ENCODE peak calls at places on chromosomes 4 and X, in eight cellular contexts. S is stomach; P is neural progenitor cell; J is uterus; O is CD4-positive, CD25-positive, alpha-beta regulatory T cell; Z is mesendoderm; A is caudate nucleus; K is pancreas. G is an unnamed sample.

GRCh38 chrX:68833855-68834331 is 5.1 kb downstream of the EFNB1 start:
- DNase-seq in Z (no peak), J (peak; percentile 7), A (no peak), P (no peak), O (no peak), K (no peak), S (no peak), G (no peak)

GRCh38 chrX:39212456-39212855 is 411.2 kb downstream of the MID1IP1 start:
- DNase-seq in K (no peak), S (no peak), Z (no peak), A (no peak), O (no peak), P (no peak), J (no peak), G (no peak)

GRCh38 chr4:79852305-79852730 is 220.7 kb downstream of the ANTXR2 start:
- DNase-seq in J (peak; percentile 33), S (no peak), Z (peak; percentile 86), K (no peak), O (no peak), P (no peak), A (no peak), G (peak; percentile 28)

GRCh38 chrX:56796641-56797395 is 67.8 kb downstream of the NBDY start:
- DNase-seq in Z (no peak), J (no peak), O (no peak), A (no peak), K (no peak), S (no peak), P (no peak), G (no peak)

GRCh38 chrX:47218920-47219815 is 687 bp downstream of the CDK16 start:
- DNase-seq in P (peak; percentile 72), K (peak; percentile 39), J (peak; percentile 68), O (peak; percentile 55), A (no peak), S (no peak), Z (peak; percentile 34), G (peak; percentile 69)

GRCh38 chr4:166274136-166274761 is 401.2 kb downstream of the TLL1 start:
- DNase-seq in J (no peak), S (no peak), A (no peak), O (no peak), P (no peak), Z (no peak), K (no peak), G (no peak)

GRCh38 chr4:78922207-78922606 is 17.0 kb downstream of the PAQR3 start:
- DNase-seq in A (no peak), K (no peak), S (no peak), Z (no peak), P (peak; percentile 19), O (no peak), J (no peak), G (no peak)

GRCh38 chrX:78329486-78329885 is 2.1 kb upstream of the CYSLTR1 start:
- DNase-seq in P (no peak), O (no peak), A (no peak), Z (no peak), S (no peak), K (no peak), J (no peak), G (no peak)

GRCh38 chrX:150482537-150483217 is 85.7 kb upstream of the MTM1 start:
- DNase-seq in Z (peak; percentile 61), O (peak; percentile 63), A (no peak), P (no peak), J (no peak), S (no peak), K (no peak), G (no peak)

GRCh38 chr4:109014593-109015412 is 251.9 kb upstream of the ETNPPL start:
- DNase-seq in Z (no peak), J (no peak), O (no peak), K (no peak), P (no peak), A (no peak), S (no peak), G (no peak)

GRCh38 chr4:15428611-15429010 is 778 bp downstream of the C1QTNF7 start:
- DNase-seq in Z (no peak), A (no peak), O (no peak), J (peak; percentile 65), S (no peak), K (no peak), P (no peak), G (no peak)

GRCh38 chr4:80500593-80500992 is 165.1 kb downstream of the CFAP299 start:
- DNase-seq in K (no peak), J (no peak), S (no peak), A (no peak), P (no peak), Z (no peak), O (peak; percentile 77), G (no peak)

GRCh38 chr4:94925764-94926347 is 168.1 kb downstream of the BMPR1B start:
- DNase-seq in A (no peak), P (no peak), J (no peak), O (no peak), S (no peak), K (no peak), Z (no peak), G (no peak)

GRCh38 chrX:81120936-81121351 is 80.8 kb downstream of the HMGN5 start:
- DNase-seq in Z (peak; percentile 80), K (peak; percentile 15), A (no peak), S (peak; percentile 34), J (peak; percentile 20), P (peak; percentile 78), O (peak; percentile 57), G (peak; percentile 19)

GRCh38 chr4:16264798-16265197 is 38.5 kb upstream of the TAPT1 start:
- DNase-seq in A (no peak), O (peak; percentile 61), S (no peak), J (no peak), P (peak; percentile 25), K (no peak), Z (peak; percentile 29), G (no peak)

GRCh38 chrX:19799319-19800182 is 87.8 kb downstream of the SH3KBP1 start:
- DNase-seq in P (no peak), J (no peak), S (no peak), K (no peak), Z (no peak), O (peak; percentile 82), A (no peak), G (no peak)

GRCh38 chr4:7135389-7135746 is 57.0 kb upstream of the SORCS2 start:
- DNase-seq in A (no peak), S (no peak), P (no peak), O (no peak), K (no peak), Z (no peak), J (no peak), G (no peak)

GRCh38 chr4:52604215-52604614 is 54.9 kb downstream of the USP46 start:
- DNase-seq in K (peak; percentile 7), J (no peak), S (peak; percentile 53), A (no peak), Z (no peak), P (no peak), O (no peak), G (no peak)

GRCh38 chrX:24355095-24355494 is 5.3 kb upstream of the SUPT20HL1 start:
- DNase-seq in A (no peak), P (no peak), Z (no peak), O (no peak), K (no peak), S (no peak), J (no peak), G (no peak)

GRCh38 chrX:71911023-71911730 is 532 bp downstream of the NHSL2 start:
- DNase-seq in O (peak; percentile 12), Z (peak; percentile 70), A (no peak), P (peak; percentile 83), S (no peak), J (peak; percentile 35), K (no peak), G (no peak)

GRCh38 chr4:168711197-168712120 is 214.6 kb downstream of the PALLD start:
- DNase-seq in Z (no peak), A (no peak), S (no peak), P (no peak), K (no peak), J (peak; percentile 46), O (no peak), G (no peak)

GRCh38 chrX:97844943-97845342 is 961.2 kb downstream of the RPA4 start:
- DNase-seq in Z (no peak), J (no peak), A (no peak), O (no peak), P (no peak), S (no peak), K (no peak), G (no peak)

GRCh38 chrX:97845451-97845850 is 961.7 kb downstream of the RPA4 start:
- DNase-seq in O (no peak), J (no peak), K (no peak), P (no peak), Z (no peak), A (no peak), S (no peak), G (no peak)

GRCh38 chrX:97842468-97843199 is 958.9 kb downstream of the RPA4 start:
- DNase-seq in Z (no peak), J (no peak), O (no peak), A (no peak), K (no peak), P (no peak), S (no peak), G (no peak)

GRCh38 chrX:97843200-97843811 is 959.6 kb downstream of the RPA4 start:
- DNase-seq in J (no peak), A (no peak), P (no peak), Z (no peak), O (no peak), K (no peak), S (no peak), G (no peak)

DNA sequence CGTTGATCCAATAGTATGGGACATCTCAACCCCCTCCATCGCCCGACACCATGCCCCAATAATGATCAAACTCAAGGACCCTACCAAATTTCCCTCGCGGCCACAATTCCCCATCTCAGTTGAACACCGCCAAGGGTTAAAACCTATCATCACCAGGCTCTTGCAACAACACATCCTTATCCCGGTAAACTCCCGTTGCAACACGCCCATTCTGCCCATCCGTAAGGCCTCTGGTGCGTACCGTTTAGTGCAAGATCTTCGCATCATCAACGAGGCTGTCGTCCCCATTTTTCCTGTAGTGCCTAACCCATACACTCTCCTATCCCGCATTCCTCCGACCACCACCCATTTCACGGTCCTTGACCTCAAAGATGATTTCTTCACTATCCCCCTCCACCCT is 960.5 kb downstream of the RPA4 start:
- DNase-seq in Z (no peak), O (no peak), K (no peak), S (no peak), J (no peak), P (no peak), A (no peak), G (no peak)
- H3K27ac ChIP-seq in Z (no peak overlapping the region), O (no peak overlapping the region), K (no peak overlapping the region), S (no peak overlapping the region), J (no peak overlapping the region), P (no peak overlapping the region), A (no peak overlapping the region), G (no peak overlapping the region)

GRCh38 chr4:164926301-164926700 is 49.3 kb downstream of the APELA start:
- DNase-seq in O (no peak), Z (no peak), P (no peak), K (no peak), A (no peak), J (no peak), S (no peak), G (no peak)
- H3K27ac ChIP-seq in O (no peak overlapping the region), Z (no peak overlapping the region), P (no peak overlapping the region), K (no peak overlapping the region), A (no peak overlapping the region), J (no peak overlapping the region), S (no peak overlapping the region), G (no peak overlapping the region)

GRCh38 chr4:87532109-87532508 is 2.9 kb upstream of the SPARCL1 start:
- DNase-seq in K (no peak), S (no peak), Z (no peak), A (no peak), O (no peak), J (no peak), P (no peak), G (no peak)
- H3K27ac ChIP-seq in K (no peak overlapping the region), S (peak overlapping the region; percentile 89), Z (no peak overlapping the region), A (peak overlapping the region; percentile 58), O (no peak overlapping the region), J (peak overlapping the region; percentile 99), P (no peak overlapping the region), G (peak overlapping the region; percentile 40)

GRCh38 chr4:122796801-122797404 is 29.7 kb upstream of the FGF2 start:
- DNase-seq in Z (peak; percentile 83), K (no peak), A (no peak), J (no peak), P (no peak), S (no peak), O (no peak), G (no peak)
- H3K27ac ChIP-seq in Z (peak overlapping the region; percentile 55), K (no peak overlapping the region), A (no peak overlapping the region), J (peak overlapping the region; percentile 85), P (peak overlapping the region; percentile 18), S (no peak overlapping the region), O (no peak overlapping the region), G (no peak overlapping the region)